ENCODE peak calls at places on chromosomes 5 and 9, in five cellular contexts. E is KG1, V is BE2C, R is kidney tubule cell, P is adrenal gland. I is an unnamed sample.

GRCh38 chr9:134549336-134549735 is 92.3 kb upstream of the COL5A1 start:
- DNase-seq in E (no peak), V (no peak), R (no peak), P (no peak), I (no peak)

GRCh38 chr9:112396416-112396815 is 16.5 kb downstream of the HSDL2 start:
- DNase-seq in E (no peak), V (no peak), R (no peak), P (no peak), I (no peak)

GRCh38 chr5:167355370-167355769 is 936.1 kb upstream of the WWC1 start:
- DNase-seq in E (no peak), V (no peak), R (no peak), P (no peak), I (no peak)

GRCh38 chr5:119360905-119361605 is 5.2 kb downstream of the TNFAIP8 start:
- DNase-seq in E (no peak), V (no peak), R (peak), P (no peak), I (no peak)

GRCh38 chr9:86034863-86035734 is 64.3 kb downstream of the GOLM1 start:
- DNase-seq in E (no peak), V (peak), R (peak), P (peak), I (no peak)

GRCh38 chr5:132083065-132083678 is 9.6 kb downstream of the CSF2 start:
- DNase-seq in E (no peak), V (no peak), R (no peak), P (no peak), I (no peak)

GRCh38 chr5:14523243-14524034 is 58.2 kb upstream of the OTULINL start:
- DNase-seq in E (no peak), V (no peak), R (no peak), P (no peak), I (no peak)

GRCh38 chr9:32969270-32969669 is 32.2 kb downstream of the APTX start:
- DNase-seq in E (no peak), V (no peak), R (peak), P (no peak), I (no peak)

GRCh38 chr5:3333836-3334235 is 261.8 kb upstream of the IRX1 start:
- DNase-seq in E (no peak), V (no peak), R (no peak), P (no peak), I (no peak)

GRCh38 chr5:81904861-81905260 is 67.0 kb upstream of the ATG10 start:
- DNase-seq in E (no peak), V (no peak), R (peak), P (no peak), I (no peak)

GRCh38 chr9:98886691-98887229 is 56.9 kb upstream of the COL15A1 start:
- DNase-seq in E (no peak), V (no peak), R (no peak), P (peak), I (no peak)

GRCh38 chr5:6505415-6505763 is 56.7 kb downstream of the UBE2QL1 start:
- DNase-seq in E (no peak), V (no peak), R (no peak), P (no peak), I (no peak)

GRCh38 chr9:12778389-12778788 is 3.6 kb downstream of the LURAP1L start:
- DNase-seq in E (no peak), V (no peak), R (no peak), P (no peak), I (no peak)

GRCh38 chr9:137028281-137029057 is 432 bp upstream of the ABCA2 start:
- DNase-seq in E (peak), V (peak), R (peak), P (peak), I (no peak)

GRCh38 chr9:108417726-108418125 is 438.1 kb downstream of the ACTL7B start:
- DNase-seq in E (no peak), V (no peak), R (no peak), P (no peak), I (no peak)

GRCh38 chr9:90684776-90685175 is 42.2 kb upstream of the DIRAS2 start:
- DNase-seq in E (no peak), V (no peak), R (no peak), P (no peak), I (no peak)

GRCh38 chr5:172798422-172799215 is 27.6 kb upstream of the DUSP1 start:
- DNase-seq in E (peak), V (no peak), R (peak), P (peak), I (no peak)

GRCh38 chr9:124721109-124721850 is 49.8 kb downstream of the NR6A1 start:
- DNase-seq in E (no peak), V (no peak), R (no peak), P (peak), I (no peak)

GRCh38 chr5:128038641-128039040 is 44.9 kb upstream of the SLC12A2 start:
- DNase-seq in E (no peak), V (no peak), R (peak), P (no peak), I (no peak)

GRCh38 chr5:118891252-118891651 is 97.1 kb downstream of the DTWD2 start:
- DNase-seq in E (no peak), V (no peak), R (no peak), P (no peak), I (peak)

GRCh38 chr5:132269635-132270344 is 12.3 kb downstream of the PDLIM4 start:
- DNase-seq in E (no peak), V (no peak), R (no peak), P (no peak), I (no peak)

GRCh38 chr9:86926130-86926529 is 21.2 kb downstream of the GAS1 start:
- DNase-seq in E (no peak), V (no peak), R (no peak), P (no peak), I (no peak)

GRCh38 chr9:88740844-88741243 is 205.9 kb downstream of the NXNL2 start:
- DNase-seq in E (no peak), V (no peak), R (no peak), P (no peak), I (no peak)

GRCh38 chr5:27341342-27341741 is 303.0 kb upstream of the CDH9 start:
- DNase-seq in E (no peak), V (no peak), R (no peak), P (no peak), I (no peak)

GRCh38 chr5:103827976-103828375 is 265.4 kb upstream of the NUDT12 start:
- DNase-seq in E (no peak), V (no peak), R (no peak), P (no peak), I (no peak)

GRCh38 chr9:93894691-93895079 is 60.5 kb downstream of the BARX1 start:
- DNase-seq in E (no peak), V (no peak), R (no peak), P (no peak), I (no peak)

GRCh38 chr5:76983468-76983867 is 30.6 kb downstream of the CRHBP start:
- DNase-seq in E (no peak), V (no peak), R (no peak), P (no peak), I (no peak)

GRCh38 chr5:139636975-139637408 is 11.2 kb upstream of the CXXC5 start:
- DNase-seq in E (no peak), V (no peak), R (peak), P (no peak), I (no peak)